ENCODE peak calls at places on chromosomes 2 and 18, in six cellular contexts. One of them, this sample, is unnamed.

GRCh38 chr2:49978341-49978740 is 824.0 kb upstream of the FSHR start:
- DNase-seq in prostate gland: no peak
- DNase-seq in psoas muscle: no peak
- DNase-seq in endothelial cell: no peak
- DNase-seq in GM13976: no peak
- DNase-seq in NB4: no peak
- DNase-seq in this sample: no peak

GRCh38 chr2:218501665-218502064 is 66.5 kb downstream of the USP37 start:
- DNase-seq in prostate gland: no peak
- DNase-seq in psoas muscle: no peak
- DNase-seq in endothelial cell: no peak
- DNase-seq in GM13976: no peak
- DNase-seq in NB4: no peak
- DNase-seq in this sample: no peak

GRCh38 chr2:211899871-211900482 is 638.6 kb downstream of the ERBB4 start:
- DNase-seq in prostate gland: no peak
- DNase-seq in psoas muscle: no peak
- DNase-seq in endothelial cell: no peak
- DNase-seq in GM13976: no peak
- DNase-seq in NB4: no peak
- DNase-seq in this sample: no peak

GRCh38 chr2:162926501-162926900 is 87.9 kb upstream of the KCNH7 start:
- DNase-seq in prostate gland: no peak
- DNase-seq in psoas muscle: no peak
- DNase-seq in endothelial cell: no peak
- DNase-seq in GM13976: no peak
- DNase-seq in NB4: no peak
- DNase-seq in this sample: no peak

GRCh38 chr2:241234066-241234790 is 45.8 kb downstream of the ANO7 start:
- DNase-seq in prostate gland: no peak
- DNase-seq in psoas muscle: no peak
- DNase-seq in endothelial cell: no peak
- DNase-seq in GM13976: no peak
- DNase-seq in NB4: no peak
- DNase-seq in this sample: no peak

GRCh38 chr18:29383311-29384273 is 1206.7 kb upstream of the CDH2 start:
- DNase-seq in prostate gland: no peak
- DNase-seq in psoas muscle: no peak
- DNase-seq in endothelial cell: no peak
- DNase-seq in GM13976: no peak
- DNase-seq in NB4: no peak
- DNase-seq in this sample: no peak

GRCh38 chr2:237022533-237022932 is 63.2 kb upstream of the COPS8 start:
- DNase-seq in prostate gland: no peak
- DNase-seq in psoas muscle: no peak
- DNase-seq in endothelial cell: no peak
- DNase-seq in GM13976: no peak
- DNase-seq in NB4: no peak
- DNase-seq in this sample: no peak

GRCh38 chr18:37343542-37343851 is 222.1 kb downstream of the CELF4 start:
- DNase-seq in prostate gland: no peak
- DNase-seq in psoas muscle: no peak
- DNase-seq in endothelial cell: no peak
- DNase-seq in GM13976: no peak
- DNase-seq in NB4: no peak
- DNase-seq in this sample: no peak

GRCh38 chr2:69216535-69217332 is 170.3 kb downstream of the GFPT1 start:
- DNase-seq in prostate gland: no peak
- DNase-seq in psoas muscle: no peak
- DNase-seq in endothelial cell: no peak
- DNase-seq in GM13976: no peak
- DNase-seq in NB4: no peak
- DNase-seq in this sample: no peak

GRCh38 chr2:143284087-143284675 is 155.0 kb downstream of the ARHGAP15 start:
- DNase-seq in prostate gland: no peak
- DNase-seq in psoas muscle: no peak
- DNase-seq in endothelial cell: peak
- DNase-seq in GM13976: peak
- DNase-seq in NB4: peak
- DNase-seq in this sample: no peak

GRCh38 chr2:233288663-233289062 is 19.0 kb upstream of the SAG start:
- DNase-seq in prostate gland: peak
- DNase-seq in psoas muscle: no peak
- DNase-seq in endothelial cell: no peak
- DNase-seq in GM13976: no peak
- DNase-seq in NB4: no peak
- DNase-seq in this sample: no peak

GRCh38 chr2:189247276-189247675 is 67.7 kb upstream of the COL5A2 start:
- DNase-seq in prostate gland: no peak
- DNase-seq in psoas muscle: no peak
- DNase-seq in endothelial cell: no peak
- DNase-seq in GM13976: no peak
- DNase-seq in NB4: no peak
- DNase-seq in this sample: no peak

GRCh38 chr2:58435246-58435645 is 194.1 kb upstream of the FANCL start:
- DNase-seq in prostate gland: no peak
- DNase-seq in psoas muscle: no peak
- DNase-seq in endothelial cell: no peak
- DNase-seq in GM13976: no peak
- DNase-seq in NB4: no peak
- DNase-seq in this sample: no peak

GRCh38 chr2:195038158-195038557 is 618.9 kb upstream of the SLC39A10 start:
- DNase-seq in prostate gland: peak
- DNase-seq in psoas muscle: no peak
- DNase-seq in endothelial cell: no peak
- DNase-seq in GM13976: no peak
- DNase-seq in NB4: no peak
- DNase-seq in this sample: no peak

GRCh38 chr2:191855382-191855781 is 8.5 kb upstream of the CAVIN2 start:
- DNase-seq in prostate gland: no peak
- DNase-seq in psoas muscle: no peak
- DNase-seq in endothelial cell: no peak
- DNase-seq in GM13976: no peak
- DNase-seq in NB4: no peak
- DNase-seq in this sample: no peak

GRCh38 chr2:193679850-193680249 is 1485.1 kb upstream of the TMEFF2 start:
- DNase-seq in prostate gland: no peak
- DNase-seq in psoas muscle: no peak
- DNase-seq in endothelial cell: no peak
- DNase-seq in GM13976: no peak
- DNase-seq in NB4: peak
- DNase-seq in this sample: no peak

GRCh38 chr2:83584674-83585073 is 874.4 kb downstream of the SUCLG1 start:
- DNase-seq in prostate gland: no peak
- DNase-seq in psoas muscle: no peak
- DNase-seq in endothelial cell: no peak
- DNase-seq in GM13976: no peak
- DNase-seq in NB4: no peak
- DNase-seq in this sample: no peak

GRCh38 chr2:144583741-144584453 is 64.0 kb upstream of the ZEB2 start:
- DNase-seq in prostate gland: no peak
- DNase-seq in psoas muscle: no peak
- DNase-seq in endothelial cell: no peak
- DNase-seq in GM13976: no peak
- DNase-seq in NB4: no peak
- DNase-seq in this sample: no peak

GRCh38 chr2:98346259-98347236 is at the start of gene CNGA3:
- DNase-seq in prostate gland: no peak
- DNase-seq in psoas muscle: peak
- DNase-seq in endothelial cell: peak
- DNase-seq in GM13976: peak
- DNase-seq in NB4: peak
- DNase-seq in this sample: peak

GRCh38 chr2:45678791-45679348 is 27.4 kb downstream of the PRKCE start:
- DNase-seq in prostate gland: no peak
- DNase-seq in psoas muscle: no peak
- DNase-seq in endothelial cell: no peak
- DNase-seq in GM13976: no peak
- DNase-seq in NB4: no peak
- DNase-seq in this sample: no peak

GRCh38 chr18:21960189-21960588 is 209.2 kb upstream of the GATA6 start:
- DNase-seq in prostate gland: no peak
- DNase-seq in psoas muscle: no peak
- DNase-seq in endothelial cell: no peak
- DNase-seq in GM13976: no peak
- DNase-seq in NB4: no peak
- DNase-seq in this sample: no peak

GRCh38 chr2:239271471-239272255 is 129.2 kb downstream of the HDAC4 start:
- DNase-seq in prostate gland: no peak
- DNase-seq in psoas muscle: no peak
- DNase-seq in endothelial cell: no peak
- DNase-seq in GM13976: no peak
- DNase-seq in NB4: no peak
- DNase-seq in this sample: peak

GRCh38 chr2:7835693-7836680 is 845.9 kb upstream of the ID2 start:
- DNase-seq in prostate gland: no peak
- DNase-seq in psoas muscle: no peak
- DNase-seq in endothelial cell: no peak
- DNase-seq in GM13976: peak
- DNase-seq in NB4: peak
- DNase-seq in this sample: no peak

GRCh38 chr2:105339414-105339813 is 2.1 kb downstream of the C2orf49 start:
- DNase-seq in prostate gland: no peak
- DNase-seq in psoas muscle: no peak
- DNase-seq in endothelial cell: no peak
- DNase-seq in GM13976: no peak
- DNase-seq in NB4: no peak
- DNase-seq in this sample: no peak

GRCh38 chr2:105344704-105345345 is 7.5 kb downstream of the C2orf49 start:
- DNase-seq in prostate gland: peak
- DNase-seq in psoas muscle: no peak
- DNase-seq in endothelial cell: no peak
- DNase-seq in GM13976: no peak
- DNase-seq in NB4: peak
- DNase-seq in this sample: no peak
- TF ChIP-seq CTCF in prostate gland: peak
- TF ChIP-seq CTCF in psoas muscle: peak
- TF ChIP-seq CTCF in endothelial cell: peak
- TF ChIP-seq CTCF in GM13976: no peak
- TF ChIP-seq CTCF in NB4: peak
- TF ChIP-seq CTCF in this sample: peak

GRCh38 chr18:59990121-59990818 is 90.5 kb downstream of the PMAIP1 start:
- DNase-seq in prostate gland: no peak
- DNase-seq in psoas muscle: no peak
- DNase-seq in endothelial cell: no peak
- DNase-seq in GM13976: no peak
- DNase-seq in NB4: no peak
- DNase-seq in this sample: no peak

GRCh38 chr18:59996370-59996966 is 96.7 kb downstream of the PMAIP1 start:
- DNase-seq in prostate gland: no peak
- DNase-seq in psoas muscle: no peak
- DNase-seq in endothelial cell: peak
- DNase-seq in GM13976: no peak
- DNase-seq in NB4: peak
- DNase-seq in this sample: no peak

GRCh38 chr18:59993560-59993959 is 93.8 kb downstream of the PMAIP1 start:
- DNase-seq in prostate gland: no peak
- DNase-seq in psoas muscle: no peak
- DNase-seq in endothelial cell: no peak
- DNase-seq in GM13976: no peak
- DNase-seq in NB4: no peak
- DNase-seq in this sample: no peak

GRCh38 chr18:59994357-59994756 is 94.6 kb downstream of the PMAIP1 start:
- DNase-seq in prostate gland: no peak
- DNase-seq in psoas muscle: no peak
- DNase-seq in endothelial cell: no peak
- DNase-seq in GM13976: no peak
- DNase-seq in NB4: peak
- DNase-seq in this sample: no peak
- TF ChIP-seq CTCF in prostate gland: no peak
- TF ChIP-seq CTCF in psoas muscle: no peak
- TF ChIP-seq CTCF in endothelial cell: no peak
- TF ChIP-seq CTCF in GM13976: peak
- TF ChIP-seq CTCF in NB4: peak
- TF ChIP-seq CTCF in this sample: no peak

GRCh38 chr2:16633632-16634430 is 31.8 kb downstream of the CYRIA start:
- DNase-seq in prostate gland: no peak
- DNase-seq in psoas muscle: no peak
- DNase-seq in endothelial cell: no peak
- DNase-seq in GM13976: no peak
- DNase-seq in NB4: no peak
- DNase-seq in this sample: no peak

GRCh38 chr2:16638941-16639340 is 26.7 kb downstream of the CYRIA start:
- DNase-seq in prostate gland: no peak
- DNase-seq in psoas muscle: no peak
- DNase-seq in endothelial cell: no peak
- DNase-seq in GM13976: no peak
- DNase-seq in NB4: no peak
- DNase-seq in this sample: no peak

GRCh38 chr2:16632615-16633014 is 33.0 kb downstream of the CYRIA start:
- DNase-seq in prostate gland: no peak
- DNase-seq in psoas muscle: no peak
- DNase-seq in endothelial cell: no peak
- DNase-seq in GM13976: no peak
- DNase-seq in NB4: no peak
- DNase-seq in this sample: no peak

GRCh38 chr2:16639431-16639830 is 26.2 kb downstream of the CYRIA start:
- DNase-seq in prostate gland: no peak
- DNase-seq in psoas muscle: no peak
- DNase-seq in endothelial cell: no peak
- DNase-seq in GM13976: no peak
- DNase-seq in NB4: no peak
- DNase-seq in this sample: no peak

DNA sequence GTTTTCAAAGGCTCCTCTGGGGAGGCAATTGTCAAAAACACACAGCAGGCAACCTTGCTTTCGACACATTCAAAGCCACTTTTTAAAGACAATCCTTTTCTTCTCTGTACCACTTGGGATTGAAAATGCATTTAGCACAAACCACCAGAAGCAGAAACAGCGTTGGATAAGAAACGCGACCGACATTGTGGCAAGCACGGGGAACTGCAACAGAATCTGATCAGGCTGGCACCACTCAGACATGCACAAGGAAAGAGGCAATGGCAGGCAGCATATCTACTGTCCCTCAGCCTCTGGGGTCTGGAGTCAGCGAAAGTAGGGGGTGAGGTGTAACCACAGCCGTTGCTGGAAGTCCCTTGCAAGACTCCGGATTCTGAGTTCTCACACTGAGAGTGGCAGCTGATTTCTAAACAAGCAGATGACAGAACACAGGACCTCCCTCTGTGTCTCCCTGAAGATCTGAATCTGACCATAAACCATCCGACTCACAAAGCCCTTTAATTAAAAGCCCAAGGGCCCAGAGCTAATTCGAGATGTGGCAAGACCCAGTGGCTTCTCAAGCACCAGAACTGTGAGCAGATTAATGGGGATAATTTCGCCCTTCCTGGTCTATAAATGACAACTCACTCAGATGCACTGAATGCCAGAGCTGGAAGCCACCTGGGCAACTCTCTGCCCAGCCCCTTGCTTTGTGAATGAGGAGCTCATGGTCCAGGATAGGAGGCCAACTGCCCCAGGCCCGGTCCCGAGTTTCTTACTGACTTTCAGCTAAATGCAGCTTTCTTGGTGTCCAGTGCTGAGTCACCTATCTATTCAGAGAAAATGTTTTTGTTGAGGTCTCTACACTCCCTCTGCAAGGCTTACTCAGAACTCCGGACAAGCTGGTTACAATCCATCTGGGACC is 29.6 kb downstream of the CYRIA start:
- DNase-seq in prostate gland: no peak
- DNase-seq in psoas muscle: no peak
- DNase-seq in endothelial cell: no peak
- DNase-seq in GM13976: no peak
- DNase-seq in NB4: peak
- DNase-seq in this sample: no peak
- TF ChIP-seq CTCF in prostate gland: no peak
- TF ChIP-seq CTCF in psoas muscle: peak
- TF ChIP-seq CTCF in endothelial cell: no peak
- TF ChIP-seq CTCF in GM13976: no peak
- TF ChIP-seq CTCF in NB4: peak
- TF ChIP-seq CTCF in this sample: peak

GRCh38 chr18:70998490-70998889 is 709.6 kb downstream of the SOCS6 start:
- DNase-seq in prostate gland: no peak
- DNase-seq in psoas muscle: no peak
- DNase-seq in endothelial cell: no peak
- DNase-seq in GM13976: no peak
- DNase-seq in NB4: peak
- DNase-seq in this sample: no peak
- TF ChIP-seq CTCF in prostate gland: no peak
- TF ChIP-seq CTCF in psoas muscle: no peak
- TF ChIP-seq CTCF in endothelial cell: no peak
- TF ChIP-seq CTCF in GM13976: no peak
- TF ChIP-seq CTCF in NB4: peak
- TF ChIP-seq CTCF in this sample: peak

This sample was measured in type B pancreatic cell.